ENCODE peak calls at places on chromosome 21, in five cellular contexts. One of them, this sample, is unnamed.

GRCh38 chr21:30042443-30042842 is 102.6 kb upstream of the GRIK1 start:
- DNase-seq in A549: no peak
- DNase-seq in CD8-positive, alpha-beta T cell: no peak
- DNase-seq in lower lobe of right lung: no peak
- DNase-seq in IMR-90: no peak
- DNase-seq in this sample: no peak

GRCh38 chr21:33374874-33375644 is 28.2 kb upstream of the IFNGR2 start:
- DNase-seq in A549: no peak
- DNase-seq in CD8-positive, alpha-beta T cell: no peak
- DNase-seq in IMR-90: no peak
- DNase-seq in lower lobe of right lung: no peak
- DNase-seq in this sample: no peak

GRCh38 chr21:26756491-26757159 is 88.6 kb downstream of the ADAMTS1 start:
- DNase-seq in CD8-positive, alpha-beta T cell: no peak
- DNase-seq in IMR-90: peak; percentile 55
- DNase-seq in A549: no peak
- DNase-seq in lower lobe of right lung: no peak
- DNase-seq in this sample: no peak

GRCh38 chr21:25834376-25834775 is 99.6 kb downstream of the GABPA start:
- DNase-seq in A549: no peak
- DNase-seq in lower lobe of right lung: no peak
- DNase-seq in IMR-90: no peak
- DNase-seq in CD8-positive, alpha-beta T cell: no peak
- DNase-seq in this sample: no peak

GRCh38 chr21:15688809-15689208 is 41.0 kb upstream of the USP25 start:
- DNase-seq in IMR-90: no peak
- DNase-seq in lower lobe of right lung: no peak
- DNase-seq in CD8-positive, alpha-beta T cell: no peak
- DNase-seq in A549: no peak
- DNase-seq in this sample: no peak

GRCh38 chr21:46624050-46624449 is 11.4 kb upstream of the PRMT2 start:
- DNase-seq in A549: no peak
- DNase-seq in IMR-90: no peak
- DNase-seq in lower lobe of right lung: no peak
- DNase-seq in CD8-positive, alpha-beta T cell: no peak
- DNase-seq in this sample: no peak

GRCh38 chr21:29953690-29954089 is 13.9 kb upstream of the GRIK1 start:
- DNase-seq in CD8-positive, alpha-beta T cell: no peak
- DNase-seq in A549: no peak
- DNase-seq in IMR-90: no peak
- DNase-seq in lower lobe of right lung: no peak
- DNase-seq in this sample: no peak

GRCh38 chr21:20971296-20971921 is 26.8 kb upstream of the NCAM2 start:
- DNase-seq in CD8-positive, alpha-beta T cell: no peak
- DNase-seq in IMR-90: peak; percentile 60
- DNase-seq in A549: no peak
- DNase-seq in lower lobe of right lung: no peak
- DNase-seq in this sample: peak; percentile 42

GRCh38 chr21:25670726-25671125 is 31.7 kb downstream of the JAM2 start:
- DNase-seq in CD8-positive, alpha-beta T cell: no peak
- DNase-seq in A549: no peak
- DNase-seq in IMR-90: peak; percentile 30
- DNase-seq in lower lobe of right lung: no peak
- DNase-seq in this sample: no peak

GRCh38 chr21:29125199-29125598 is 5.2 kb upstream of the MAP3K7CL start:
- DNase-seq in CD8-positive, alpha-beta T cell: no peak
- DNase-seq in A549: no peak
- DNase-seq in lower lobe of right lung: no peak
- DNase-seq in IMR-90: no peak
- DNase-seq in this sample: no peak

GRCh38 chr21:36330904-36331303 is 10.9 kb downstream of the MORC3 start:
- DNase-seq in CD8-positive, alpha-beta T cell: peak; percentile 50
- DNase-seq in A549: peak; percentile 18
- DNase-seq in IMR-90: peak; percentile 60
- DNase-seq in lower lobe of right lung: no peak
- DNase-seq in this sample: peak; percentile 53

DNA sequence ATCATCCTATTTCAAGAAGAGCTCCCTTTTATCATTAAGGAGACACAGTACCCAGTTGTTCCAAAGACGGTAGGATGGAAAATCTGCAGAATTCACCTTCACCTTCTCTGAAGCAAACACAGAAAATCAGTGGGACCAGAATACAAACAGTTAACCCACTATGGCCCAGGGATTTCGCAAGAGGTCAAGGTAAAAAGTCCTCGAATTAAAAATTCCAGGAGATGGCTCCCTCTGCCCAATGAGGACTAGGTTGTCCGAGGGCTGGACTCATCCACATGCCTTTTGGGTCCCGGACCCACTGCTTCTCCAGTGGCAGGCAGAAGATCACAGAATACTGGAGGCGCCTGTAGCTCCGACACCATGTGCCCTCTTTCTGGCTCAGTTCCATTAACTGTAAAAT is 42.9 kb downstream of the RCAN1 start:
- DNase-seq in lower lobe of right lung: no peak
- DNase-seq in CD8-positive, alpha-beta T cell: no peak
- DNase-seq in A549: no peak
- DNase-seq in IMR-90: no peak
- DNase-seq in this sample: no peak
- H3K9me3 ChIP-seq in lower lobe of right lung: no peaks in the 10 kb centered on the region
- H3K9me3 ChIP-seq in CD8-positive, alpha-beta T cell: no peaks in the 10 kb centered on the region
- H3K9me3 ChIP-seq in A549: no peaks in the 10 kb centered on the region
- H3K9me3 ChIP-seq in IMR-90: no peaks in the 10 kb centered on the region
- H3K9me3 ChIP-seq in this sample: no peaks in the 10 kb centered on the region

GRCh38 chr21:42533963-42534355 is 20.3 kb downstream of the SLC37A1 start:
- DNase-seq in CD8-positive, alpha-beta T cell: no peak
- DNase-seq in IMR-90: no peak
- DNase-seq in A549: no peak
- DNase-seq in lower lobe of right lung: no peak
- DNase-seq in this sample: no peak
- H3K4me3 ChIP-seq in CD8-positive, alpha-beta T cell: no peak overlapping the region
- H3K4me3 ChIP-seq in IMR-90: no peak overlapping the region
- H3K4me3 ChIP-seq in A549: no peak overlapping the region
- H3K4me3 ChIP-seq in lower lobe of right lung: no peak overlapping the region
- H3K4me3 ChIP-seq in this sample: no peak overlapping the region

GRCh38 chr21:45543371-45543709 is 1.1 kb upstream of the SLC19A1 start:
- DNase-seq in A549: no peak
- DNase-seq in CD8-positive, alpha-beta T cell: peak; percentile 4
- DNase-seq in IMR-90: no peak
- DNase-seq in lower lobe of right lung: peak; percentile 43
- DNase-seq in this sample: no peak

GRCh38 chr21:45541221-45542039 is 810 bp downstream of the SLC19A1 start:
- DNase-seq in lower lobe of right lung: peak; percentile 91
- DNase-seq in A549: peak; percentile 80
- DNase-seq in IMR-90: peak; percentile 33
- DNase-seq in CD8-positive, alpha-beta T cell: peak; percentile 75
- DNase-seq in this sample: peak; percentile 61

GRCh38 chr21:45542667-45543370 is 579 bp upstream of the SLC19A1 start:
- DNase-seq in CD8-positive, alpha-beta T cell: peak; percentile 15
- DNase-seq in IMR-90: no peak
- DNase-seq in lower lobe of right lung: peak; percentile 56
- DNase-seq in A549: no peak
- DNase-seq in this sample: no peak

GRCh38 chr21:45543710-45544448 is 1.6 kb upstream of the SLC19A1 start:
- DNase-seq in CD8-positive, alpha-beta T cell: no peak
- DNase-seq in IMR-90: no peak
- DNase-seq in A549: no peak
- DNase-seq in lower lobe of right lung: peak; percentile 43
- DNase-seq in this sample: no peak

DNA sequence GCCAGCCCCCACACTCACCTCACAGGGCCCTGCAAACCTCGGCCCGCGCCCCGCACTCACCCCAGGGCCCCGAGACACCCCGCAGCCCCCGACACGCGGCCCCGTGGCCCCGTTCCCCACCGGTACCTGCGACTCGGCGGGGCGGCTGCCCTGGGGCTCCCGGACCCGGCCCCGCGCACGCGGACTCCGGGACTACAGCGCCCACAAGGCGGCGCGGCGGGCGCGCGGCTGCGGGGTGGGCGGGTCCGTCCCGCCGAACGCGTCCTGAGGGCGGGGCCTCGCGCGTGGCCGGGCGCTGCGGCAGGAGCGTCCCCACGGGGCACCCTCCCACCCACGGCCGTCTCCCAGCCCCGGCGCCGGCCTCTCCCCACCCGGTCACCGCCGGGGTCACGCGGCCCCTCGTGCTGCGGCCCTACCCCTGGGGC is at the start of gene SLC19A1:
- DNase-seq in CD8-positive, alpha-beta T cell: peak; percentile 73
- DNase-seq in A549: peak; percentile 77
- DNase-seq in IMR-90: peak; percentile 48
- DNase-seq in lower lobe of right lung: peak; percentile 85
- DNase-seq in this sample: peak; percentile 81
- TF ChIP-seq CTCF in CD8-positive, alpha-beta T cell: peak; percentile 40
- TF ChIP-seq CTCF in A549: peak; percentile 21
- TF ChIP-seq CTCF in IMR-90: peak; percentile 52
- TF ChIP-seq CTCF in lower lobe of right lung: peak; percentile 30
- TF ChIP-seq CTCF in this sample: no peak

GRCh38 chr21:40504825-40505224 is 342.1 kb downstream of the DSCAM start:
- DNase-seq in lower lobe of right lung: no peak
- DNase-seq in A549: no peak
- DNase-seq in CD8-positive, alpha-beta T cell: no peak
- DNase-seq in IMR-90: no peak
- DNase-seq in this sample: no peak
- H3K9me3 ChIP-seq in lower lobe of right lung: no peaks in the 10 kb centered on the region
- H3K9me3 ChIP-seq in A549: no peaks in the 10 kb centered on the region
- H3K9me3 ChIP-seq in CD8-positive, alpha-beta T cell: no peaks in the 10 kb centered on the region
- H3K9me3 ChIP-seq in IMR-90: peaks cover 10% of the 10 kb centered on the region
- H3K9me3 ChIP-seq in this sample: no peaks in the 10 kb centered on the region

DNA sequence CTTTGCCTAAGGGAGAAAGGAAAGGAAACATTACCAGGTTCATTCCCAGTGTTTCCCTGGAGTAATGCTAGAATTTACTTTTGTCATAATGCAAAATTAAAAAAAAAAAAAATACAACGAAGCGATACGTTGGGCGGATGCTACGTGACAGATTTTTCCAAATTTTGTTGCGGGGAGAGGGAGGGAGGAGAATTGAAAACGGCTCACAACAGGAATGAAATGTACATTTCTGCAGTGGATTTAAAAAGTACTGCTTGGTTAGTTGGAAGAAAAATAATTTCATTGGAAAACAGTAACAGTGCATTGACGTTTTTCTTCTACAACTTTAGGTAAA is 157.5 kb downstream of the RUNX1 start:
- DNase-seq in CD8-positive, alpha-beta T cell: no peak
- DNase-seq in lower lobe of right lung: no peak
- DNase-seq in IMR-90: no peak
- DNase-seq in A549: no peak
- DNase-seq in this sample: no peak
- H3K4me3 ChIP-seq in CD8-positive, alpha-beta T cell: no peak overlapping the region
- H3K4me3 ChIP-seq in lower lobe of right lung: peak overlapping the region; percentile 70
- H3K4me3 ChIP-seq in IMR-90: peak overlapping the region; percentile 46
- H3K4me3 ChIP-seq in A549: peak overlapping the region; percentile 72
- H3K4me3 ChIP-seq in this sample: no peak overlapping the region

GRCh38 chr21:39705849-39706248 is 39.1 kb upstream of the IGSF5 start:
- DNase-seq in CD8-positive, alpha-beta T cell: no peak
- DNase-seq in lower lobe of right lung: no peak
- DNase-seq in IMR-90: peak; percentile 12
- DNase-seq in A549: no peak
- DNase-seq in this sample: no peak
- TF ChIP-seq CTCF in CD8-positive, alpha-beta T cell: no peak
- TF ChIP-seq CTCF in lower lobe of right lung: no peak
- TF ChIP-seq CTCF in IMR-90: peak; percentile 40
- TF ChIP-seq CTCF in A549: no peak
- TF ChIP-seq CTCF in this sample: no peak

GRCh38 chr21:32299695-32300094 is 1.0 kb downstream of the MRAP start:
- DNase-seq in IMR-90: no peak
- DNase-seq in lower lobe of right lung: no peak
- DNase-seq in A549: no peak
- DNase-seq in CD8-positive, alpha-beta T cell: no peak
- DNase-seq in this sample: no peak
- H3K9me3 ChIP-seq in IMR-90: no peaks in the 10 kb centered on the region
- H3K9me3 ChIP-seq in lower lobe of right lung: no peaks in the 10 kb centered on the region
- H3K9me3 ChIP-seq in A549: no peaks in the 10 kb centered on the region
- H3K9me3 ChIP-seq in CD8-positive, alpha-beta T cell: no peaks in the 10 kb centered on the region
- H3K9me3 ChIP-seq in this sample: no peaks in the 10 kb centered on the region